ENCODE peak calls at places on chromosomes 4 and X, in nine cellular contexts. I is uterus, J is esophagus squamous epithelium, A is brain microvascular endothelial cell, M is AG04450, V is bronchial epithelial cell, X is upper lobe of right lung, F is heart left ventricle, L is psoas muscle. G is an unnamed sample.

GRCh38 chrX:3346436-3347329 is at the start of gene MXRA5:
- DNase-seq in I (peak; percentile 32), J (no peak), A (no peak), M (no peak), V (peak; percentile 52), X (no peak), F (peak; percentile 68), L (no peak), G (no peak)

GRCh38 chr4:38452009-38452408 is 212.0 kb upstream of the KLF3 start:
- DNase-seq in I (no peak), J (no peak), A (no peak), M (no peak), V (no peak), X (no peak), F (no peak), L (no peak), G (no peak)

GRCh38 chrX:21493226-21493850 is 119.1 kb downstream of the CNKSR2 start:
- DNase-seq in I (no peak), J (no peak), A (peak; percentile 27), M (no peak), V (no peak), X (no peak), F (no peak), L (no peak), G (no peak)

GRCh38 chr4:13476915-13477314 is 7.2 kb downstream of the RAB28 start:
- DNase-seq in I (no peak), J (no peak), A (peak; percentile 57), M (peak; percentile 54), V (no peak), X (no peak), F (no peak), L (no peak), G (no peak)

GRCh38 chr4:161376275-161376674 is 787.5 kb downstream of the FSTL5 start:
- DNase-seq in I (no peak), J (no peak), A (no peak), M (no peak), V (peak; percentile 71), X (no peak), F (no peak), L (no peak), G (no peak)

GRCh38 chr4:40194602-40195161 is 2.1 kb upstream of the RHOH start:
- DNase-seq in I (no peak), J (no peak), A (peak; percentile 39), M (peak; percentile 16), V (no peak), X (no peak), F (no peak), L (no peak), G (no peak)

GRCh38 chr4:115260195-115260594 is 146.8 kb upstream of the NDST4 start:
- DNase-seq in I (no peak), J (no peak), A (no peak), M (no peak), V (no peak), X (no peak), F (no peak), L (no peak), G (no peak)

GRCh38 chr4:27518876-27519275 is 658.2 kb downstream of the STIM2 start:
- DNase-seq in I (no peak), J (no peak), A (no peak), M (no peak), V (no peak), X (no peak), F (no peak), L (no peak), G (no peak)

GRCh38 chrX:39619182-39620009 is 478.4 kb downstream of the BCOR start:
- DNase-seq in I (no peak), J (no peak), A (no peak), M (no peak), V (peak; percentile 52), X (no peak), F (no peak), L (no peak), G (no peak)

GRCh38 chr4:187006189-187006618 is 282.5 kb upstream of the FAT1 start:
- DNase-seq in I (no peak), J (no peak), A (no peak), M (peak; percentile 55), V (peak; percentile 92), X (no peak), F (no peak), L (no peak), G (no peak)

GRCh38 chr4:121551881-121552280 is 144.9 kb downstream of the ANXA5 start:
- DNase-seq in I (no peak), J (no peak), A (no peak), M (no peak), V (peak; percentile 9), X (no peak), F (no peak), L (no peak), G (no peak)

GRCh38 chr4:109590841-109591357 is 30.9 kb downstream of the MCUB start:
- DNase-seq in I (no peak), J (no peak), A (no peak), M (no peak), V (peak; percentile 28), X (no peak), F (no peak), L (no peak), G (no peak)

GRCh38 chr4:13528823-13529129 is 15.5 kb downstream of the NKX3-2 start:
- DNase-seq in I (no peak), J (no peak), A (no peak), M (no peak), V (no peak), X (no peak), F (no peak), L (no peak), G (no peak)

GRCh38 chr4:53380221-53380620 is 2.8 kb downstream of the FIP1L1 start:
- DNase-seq in I (no peak), J (no peak), A (no peak), M (no peak), V (no peak), X (no peak), F (no peak), L (no peak), G (no peak)

GRCh38 chrX:46582325-46582724 is 8.8 kb downstream of the CHST7 start:
- DNase-seq in I (no peak), J (no peak), A (no peak), M (no peak), V (peak; percentile 72), X (no peak), F (no peak), L (no peak), G (no peak)

GRCh38 chr4:795726-796119 is 30.2 kb downstream of the CPLX1 start:
- DNase-seq in I (no peak), J (no peak), A (no peak), M (no peak), V (no peak), X (no peak), F (no peak), L (no peak), G (peak; percentile 46)
- H3K27me3 ChIP-seq in I (peaks cover 26% of the 10 kb centered on the region), J (peaks cover 65% of the 10 kb centered on the region), A (peaks cover 45% of the 10 kb centered on the region), M (peaks cover 64% of the 10 kb centered on the region), V (peaks cover 27% of the 10 kb centered on the region), X (peaks cover 51% of the 10 kb centered on the region), F (peaks cover 48% of the 10 kb centered on the region), L (peaks cover 30% of the 10 kb centered on the region), G (peaks cover 81% of the 10 kb centered on the region)

GRCh38 chrX:123425471-123425870 is 241.4 kb downstream of the GRIA3 start:
- DNase-seq in I (no peak), J (no peak), A (no peak), M (no peak), V (peak; percentile 17), X (no peak), F (no peak), L (no peak), G (no peak)

GRCh38 chrX:123424546-123424945 is 240.5 kb downstream of the GRIA3 start:
- DNase-seq in I (no peak), J (no peak), A (peak; percentile 43), M (no peak), V (peak; percentile 72), X (no peak), F (no peak), L (no peak), G (no peak)

GRCh38 chrX:123425904-123426303 is 241.8 kb downstream of the GRIA3 start:
- DNase-seq in I (peak; percentile 18), J (no peak), A (no peak), M (no peak), V (peak; percentile 38), X (no peak), F (no peak), L (no peak), G (no peak)

DNA sequence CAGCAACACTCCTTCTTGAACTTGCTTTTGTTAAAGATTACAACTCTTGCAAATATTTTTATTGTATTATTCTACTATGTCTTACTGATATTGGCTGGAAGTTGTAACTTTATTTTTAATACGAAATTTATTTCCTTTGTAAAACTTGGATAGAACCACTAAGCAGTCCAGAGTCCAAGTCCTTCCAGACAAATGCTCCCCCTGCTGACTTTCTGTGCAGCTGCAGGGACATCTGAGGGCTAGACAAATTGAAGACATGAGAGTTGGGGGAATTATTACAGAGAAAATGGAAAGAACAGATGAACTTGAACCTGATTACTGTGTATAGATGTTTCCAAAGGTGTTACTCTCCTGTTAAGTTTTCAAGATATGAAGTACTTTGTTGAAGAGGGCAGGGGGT is 238.8 kb downstream of the GRIA3 start:
- DNase-seq in I (no peak), J (no peak), A (peak; percentile 19), M (no peak), V (peak; percentile 15), X (no peak), F (no peak), L (no peak), G (no peak)
- H3K27me3 ChIP-seq in I (no peaks in the 10 kb centered on the region), J (no peaks in the 10 kb centered on the region), A (no peaks in the 10 kb centered on the region), M (no peaks in the 10 kb centered on the region), V (no peaks in the 10 kb centered on the region), X (no peaks in the 10 kb centered on the region), F (no peaks in the 10 kb centered on the region), L (no peaks in the 10 kb centered on the region), G (no peaks in the 10 kb centered on the region)

DNA sequence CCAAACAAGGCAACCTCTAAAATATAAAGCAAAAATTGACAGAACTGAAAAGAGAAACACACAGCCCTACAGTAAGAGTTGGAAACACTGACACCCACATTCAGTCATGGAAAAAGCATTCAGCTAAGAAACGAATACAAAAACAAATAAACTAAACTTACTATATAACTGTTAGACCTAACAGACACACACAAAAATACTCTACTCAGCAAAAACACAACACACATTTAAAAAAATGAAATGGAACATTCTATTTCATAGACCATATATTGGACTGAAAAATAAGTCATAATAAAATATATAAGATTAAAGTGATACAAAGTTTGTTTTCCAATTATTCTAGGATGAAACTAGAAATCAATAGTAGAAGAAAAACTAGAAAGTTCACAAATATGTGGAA is 488.8 kb upstream of the POU3F4 start:
- DNase-seq in I (no peak), J (no peak), A (no peak), M (no peak), V (no peak), X (no peak), F (no peak), L (no peak), G (no peak)
- H3K27me3 ChIP-seq in I (no peaks in the 10 kb centered on the region), J (no peaks in the 10 kb centered on the region), A (no peaks in the 10 kb centered on the region), M (no peaks in the 10 kb centered on the region), V (no peaks in the 10 kb centered on the region), X (no peaks in the 10 kb centered on the region), F (no peaks in the 10 kb centered on the region), L (no peaks in the 10 kb centered on the region), G (no peaks in the 10 kb centered on the region)

DNA sequence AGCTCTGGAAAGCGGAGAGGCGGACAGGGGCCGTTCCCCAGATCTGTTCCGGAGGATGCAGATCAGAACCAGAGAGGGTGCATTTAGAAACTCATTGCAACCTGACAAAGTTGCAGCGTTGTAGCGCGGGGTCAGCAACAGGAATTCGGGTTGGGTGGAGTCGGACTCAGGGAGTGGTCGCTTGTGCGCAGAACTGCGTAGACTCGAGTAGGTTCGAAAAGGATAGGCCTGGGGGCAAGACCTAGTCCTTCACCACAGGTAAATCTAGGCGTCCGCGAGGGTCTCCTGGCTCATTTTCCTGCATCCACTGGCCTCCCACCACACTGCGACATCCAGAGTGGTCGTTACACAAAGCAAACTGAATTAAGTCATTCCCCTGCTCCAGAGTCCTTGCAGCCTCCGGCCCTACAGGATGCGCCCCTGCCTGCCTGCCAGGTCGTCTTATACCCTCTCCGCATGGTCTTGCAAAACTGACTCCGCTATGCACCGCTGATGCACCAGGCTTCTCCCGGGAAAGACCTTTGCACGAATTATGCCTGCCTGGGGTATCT is 4.7 kb upstream of the ZNF518B start:
- DNase-seq in I (no peak), J (no peak), A (no peak), M (no peak), V (no peak), X (no peak), F (no peak), L (no peak), G (no peak)
- H3K27me3 ChIP-seq in I (peaks cover 19% of the 10 kb centered on the region), J (peaks cover 75% of the 10 kb centered on the region), A (peaks cover 5% of the 10 kb centered on the region), M (peaks cover 13% of the 10 kb centered on the region), V (peaks cover 8% of the 10 kb centered on the region), X (peaks cover 37% of the 10 kb centered on the region), F (peaks cover 20% of the 10 kb centered on the region), L (peaks cover 12% of the 10 kb centered on the region), G (peaks cover 76% of the 10 kb centered on the region)